ENCODE peak calls at places on chromosomes 5 and 9, in nine cellular contexts. D, Y, U, L, M, K, N, I and V are unnamed samples.
A peak's percentile ranks its signal among the peaks of the same experiment; 100 is the strongest.

GRCh38 chr5:4990017-4990416 is 150.1 kb upstream of the ADAMTS16 start:
- DNase-seq in D (no peak), Y (no peak), U (no peak), L (no peak), M (no peak), K (no peak), N (no peak), I (no peak), V (no peak)

GRCh38 chr5:179171251-179171815 is 111.2 kb downstream of the ZNF354C start:
- DNase-seq in D (no peak), Y (no peak), U (no peak), L (no peak), M (no peak), K (no peak), N (no peak), I (peak; percentile 29), V (no peak)

GRCh38 chr9:37430841-37431597 is 8.5 kb downstream of the GRHPR start:
- DNase-seq in D (peak; percentile 34), Y (peak; percentile 66), U (no peak), L (no peak), M (no peak), K (no peak), N (no peak), I (peak; percentile 59), V (no peak)

GRCh38 chr5:126912607-126913006 is 117.8 kb downstream of the MARCHF3 start:
- DNase-seq in D (peak; percentile 13), Y (no peak), U (no peak), L (no peak), M (peak; percentile 78), K (no peak), N (no peak), I (no peak), V (no peak)

GRCh38 chr9:37529111-37529510 is 43.4 kb downstream of the POLR1E start:
- DNase-seq in D (peak; percentile 46), Y (no peak), U (no peak), L (no peak), M (peak; percentile 55), K (no peak), N (peak; percentile 57), I (no peak), V (no peak)

GRCh38 chr9:71587576-71588362 is 180.5 kb downstream of the CEMIP2 start:
- DNase-seq in D (peak; percentile 36), Y (no peak), U (no peak), L (no peak), M (peak; percentile 50), K (no peak), N (no peak), I (no peak), V (peak; percentile 4)

GRCh38 chr9:135914921-135915320 is 7.6 kb upstream of the CAMSAP1 start:
- DNase-seq in D (peak; percentile 69), Y (no peak), U (no peak), L (no peak), M (peak; percentile 35), K (no peak), N (no peak), I (no peak), V (no peak)

GRCh38 chr5:160339406-160340140 is 27.2 kb upstream of the CCNJL start:
- DNase-seq in D (no peak), Y (peak; percentile 17), U (no peak), L (no peak), M (peak; percentile 32), K (no peak), N (no peak), I (no peak), V (no peak)

GRCh38 chr5:7638456-7638855 is 212.5 kb downstream of the CFAP90 start:
- DNase-seq in D (peak; percentile 37), Y (peak; percentile 65), U (no peak), L (no peak), M (no peak), K (no peak), N (no peak), I (no peak), V (no peak)

GRCh38 chr5:160284271-160284670 is 28.1 kb downstream of the CCNJL start:
- DNase-seq in D (no peak), Y (no peak), U (no peak), L (no peak), M (no peak), K (no peak), N (no peak), I (no peak), V (no peak)

GRCh38 chr5:135391123-135391868 is 7.7 kb downstream of the MACROH2A1 start:
- DNase-seq in D (peak; percentile 96), Y (no peak), U (no peak), L (no peak), M (peak; percentile 86), K (no peak), N (no peak), I (no peak), V (no peak)
- H3K4me3 ChIP-seq in D (no peak overlapping the region), Y (no peak overlapping the region), U (no peak overlapping the region), L (no peak overlapping the region), M (no peak overlapping the region), K (no peak overlapping the region), N (no peak overlapping the region), I (no peak overlapping the region), V (no peak overlapping the region)

DNA sequence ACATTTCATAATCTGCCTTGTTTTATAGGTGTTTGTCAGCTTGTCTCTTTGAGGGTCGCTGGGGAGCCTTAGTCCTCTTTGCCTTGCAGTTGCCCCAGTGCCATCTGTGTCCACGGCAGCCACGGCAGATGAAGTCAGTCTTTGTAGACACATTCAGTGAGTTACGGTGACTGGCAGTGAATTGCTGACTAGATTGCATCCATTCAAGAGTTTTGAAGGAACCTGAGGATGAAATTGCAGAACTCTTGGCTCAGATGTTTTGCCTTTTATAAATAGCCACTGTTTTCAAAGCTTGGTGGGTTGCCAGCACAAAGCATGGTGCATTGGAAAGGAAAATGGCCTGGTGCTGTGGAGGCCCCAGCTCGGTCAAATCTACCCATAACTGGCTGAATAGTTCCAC is 125.6 kb downstream of the TRIO start:
- DNase-seq in D (peak; percentile 74), Y (no peak), U (no peak), L (peak; percentile 33), M (peak; percentile 42), K (no peak), N (no peak), I (no peak), V (no peak)
- H3K4me3 ChIP-seq in D (no peak overlapping the region), Y (no peak overlapping the region), U (no peak overlapping the region), L (no peak overlapping the region), M (no peak overlapping the region), K (no peak overlapping the region), N (no peak overlapping the region), I (no peak overlapping the region), V (no peak overlapping the region)

DNA sequence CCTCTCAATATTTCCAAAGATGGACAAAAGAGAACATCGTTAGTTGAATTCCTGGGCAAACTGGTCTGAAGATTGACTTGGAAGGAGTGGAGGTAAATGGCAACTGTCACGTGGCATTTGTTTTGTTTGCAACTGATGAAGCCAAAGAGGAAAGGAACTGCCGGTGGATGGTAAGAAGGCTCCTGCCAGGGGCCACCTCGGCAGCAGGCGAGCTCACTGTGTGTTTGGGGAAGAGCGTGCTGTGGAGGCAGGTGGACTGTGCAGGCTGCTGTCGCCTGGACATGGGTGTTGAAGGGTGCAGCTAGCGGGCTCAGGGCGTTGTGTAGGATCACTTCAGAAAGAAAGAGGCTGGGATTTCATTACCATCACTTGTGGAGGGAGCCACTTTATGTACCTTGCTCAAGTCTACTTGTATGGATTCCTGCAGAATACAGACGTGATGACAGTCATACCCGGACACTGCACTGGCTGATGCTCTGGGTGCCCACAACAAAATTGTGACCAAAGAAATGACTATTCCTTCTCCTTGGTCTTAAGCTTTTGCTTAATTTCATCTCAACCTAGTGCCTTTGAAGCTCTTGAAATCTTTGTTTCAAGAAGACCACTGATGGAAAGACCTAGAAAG is 72.7 kb downstream of the MAP1B start:
- DNase-seq in D (no peak), Y (no peak), U (no peak), L (no peak), M (peak; percentile 28), K (no peak), N (no peak), I (no peak), V (no peak)
- H3K4me3 ChIP-seq in D (no peak overlapping the region), Y (peak overlapping the region; percentile 44), U (no peak overlapping the region), L (peak overlapping the region; percentile 17), M (peak overlapping the region; percentile 10), K (no peak overlapping the region), N (no peak overlapping the region), I (no peak overlapping the region), V (no peak overlapping the region)

GRCh38 chr5:53261245-53261644 is 151.7 kb upstream of the MOCS2 start:
- DNase-seq in D (peak; percentile 41), Y (no peak), U (no peak), L (no peak), M (peak; percentile 40), K (no peak), N (no peak), I (no peak), V (no peak)
- H3K4me3 ChIP-seq in D (no peak overlapping the region), Y (no peak overlapping the region), U (no peak overlapping the region), L (no peak overlapping the region), M (no peak overlapping the region), K (no peak overlapping the region), N (no peak overlapping the region), I (no peak overlapping the region), V (no peak overlapping the region)